ENCODE peak calls at places on chromosomes 3 and 15, in seven cellular contexts. A, J, I, V, M, R and N are unnamed samples.
A peak's percentile ranks its signal among the peaks of the same experiment; 100 is the strongest.

GRCh38 chr3:190424478-190425439 is 24.9 kb downstream of the TMEM207 start:
- DNase-seq in V (peak; percentile 89), I (no peak), J (peak; percentile 24), R (peak; percentile 60), A (peak; percentile 69), M (peak; percentile 19), N (peak; percentile 15)

GRCh38 chr3:24305795-24306467 is 188.7 kb downstream of the THRB start:
- DNase-seq in A (no peak), V (no peak), I (no peak), R (no peak), J (no peak), M (no peak), N (no peak)

GRCh38 chr3:11238057-11238456 is 34.1 kb upstream of the ATG7 start:
- DNase-seq in R (peak; percentile 56), M (no peak), V (peak; percentile 94), I (no peak), A (no peak), J (no peak), N (no peak)

GRCh38 chr3:58135712-58136543 is 74.8 kb downstream of the DNASE1L3 start:
- DNase-seq in M (no peak), R (no peak), A (no peak), I (no peak), V (no peak), J (no peak), N (no peak)

GRCh38 chr3:63972196-63972595 is 51.1 kb downstream of the PSMD6 start:
- DNase-seq in V (peak; percentile 80), A (no peak), R (no peak), J (no peak), M (no peak), I (no peak), N (no peak)

GRCh38 chr15:34318277-34319079 is 19.1 kb downstream of the SLC12A6 start:
- DNase-seq in R (peak; percentile 27), M (no peak), A (no peak), I (no peak), J (peak; percentile 51), V (peak; percentile 67), N (peak; percentile 18)

GRCh38 chr3:51773529-51773928 is 5.5 kb downstream of the IQCF6 start:
- DNase-seq in M (no peak), R (no peak), I (no peak), A (no peak), V (no peak), J (no peak), N (no peak)

GRCh38 chr3:161671141-161671540 is 174.5 kb downstream of the OTOL1 start:
- DNase-seq in J (no peak), A (no peak), V (no peak), M (no peak), I (no peak), R (no peak), N (no peak)

GRCh38 chr15:48313216-48313615 is 18.0 kb upstream of the DUT start:
- DNase-seq in A (no peak), M (no peak), R (no peak), I (no peak), J (no peak), V (no peak), N (no peak)

GRCh38 chr3:67941433-67942030 is 287.1 kb upstream of the SUCLG2 start:
- DNase-seq in I (no peak), V (no peak), M (no peak), J (no peak), R (no peak), A (no peak), N (no peak)